ENCODE peak calls at places on chromosomes 16 and 17, in seven cellular contexts. One of them, this sample, is unnamed.

GRCh38 chr16:84716740-84717139 is 16.9 kb downstream of the USP10 start:
- DNase-seq in IMR-90: no peak
- DNase-seq in cardiac muscle cell: no peak
- DNase-seq in PC-3: no peak
- DNase-seq in colonic mucosa: no peak
- DNase-seq in psoas muscle: no peak
- DNase-seq in lower lobe of right lung: no peak
- DNase-seq in this sample: no peak

GRCh38 chr16:19840524-19841110 is 44.0 kb downstream of the GPRC5B start:
- DNase-seq in IMR-90: no peak
- DNase-seq in cardiac muscle cell: no peak
- DNase-seq in PC-3: no peak
- DNase-seq in colonic mucosa: no peak
- DNase-seq in psoas muscle: peak
- DNase-seq in lower lobe of right lung: no peak
- DNase-seq in this sample: no peak

GRCh38 chr16:22232277-22233049 is 26.4 kb downstream of the EEF2K start:
- DNase-seq in IMR-90: peak
- DNase-seq in cardiac muscle cell: no peak
- DNase-seq in PC-3: peak
- DNase-seq in colonic mucosa: peak
- DNase-seq in psoas muscle: no peak
- DNase-seq in lower lobe of right lung: peak
- DNase-seq in this sample: peak

GRCh38 chr17:49829026-49829425 is 18.8 kb downstream of the TAC4 start:
- DNase-seq in IMR-90: no peak
- DNase-seq in cardiac muscle cell: no peak
- DNase-seq in PC-3: no peak
- DNase-seq in colonic mucosa: no peak
- DNase-seq in psoas muscle: no peak
- DNase-seq in lower lobe of right lung: no peak
- DNase-seq in this sample: no peak

GRCh38 chr17:3972281-3972731 is 8.1 kb upstream of the ATP2A3 start:
- DNase-seq in IMR-90: no peak
- DNase-seq in cardiac muscle cell: no peak
- DNase-seq in PC-3: no peak
- DNase-seq in colonic mucosa: no peak
- DNase-seq in psoas muscle: peak
- DNase-seq in lower lobe of right lung: peak
- DNase-seq in this sample: no peak

GRCh38 chr17:63173903-63174302 is 207.9 kb downstream of the TANC2 start:
- DNase-seq in IMR-90: no peak
- DNase-seq in cardiac muscle cell: no peak
- DNase-seq in PC-3: peak
- DNase-seq in colonic mucosa: no peak
- DNase-seq in psoas muscle: no peak
- DNase-seq in lower lobe of right lung: no peak
- DNase-seq in this sample: no peak

GRCh38 chr17:75087558-75088453 is at the start of gene SLC16A5:
- DNase-seq in IMR-90: peak
- DNase-seq in cardiac muscle cell: peak
- DNase-seq in PC-3: no peak
- DNase-seq in colonic mucosa: peak
- DNase-seq in psoas muscle: peak
- DNase-seq in lower lobe of right lung: peak
- DNase-seq in this sample: peak

GRCh38 chr16:86531193-86531550 is 20.8 kb downstream of the FOXF1 start:
- DNase-seq in IMR-90: no peak
- DNase-seq in cardiac muscle cell: peak
- DNase-seq in PC-3: no peak
- DNase-seq in colonic mucosa: peak
- DNase-seq in psoas muscle: no peak
- DNase-seq in lower lobe of right lung: no peak
- DNase-seq in this sample: no peak

GRCh38 chr16:29192329-29193247 is 207.7 kb downstream of the LAT start:
- DNase-seq in IMR-90: no peak
- DNase-seq in cardiac muscle cell: no peak
- DNase-seq in PC-3: no peak
- DNase-seq in colonic mucosa: no peak
- DNase-seq in psoas muscle: no peak
- DNase-seq in lower lobe of right lung: no peak
- DNase-seq in this sample: no peak

GRCh38 chr17:72838068-72838467 is 254.4 kb downstream of the SLC39A11 start:
- DNase-seq in IMR-90: no peak
- DNase-seq in cardiac muscle cell: no peak
- DNase-seq in PC-3: no peak
- DNase-seq in colonic mucosa: no peak
- DNase-seq in psoas muscle: no peak
- DNase-seq in lower lobe of right lung: no peak
- DNase-seq in this sample: no peak

GRCh38 chr17:50169121-50169764 is 3.4 kb downstream of the SGCA start:
- DNase-seq in IMR-90: peak
- DNase-seq in cardiac muscle cell: peak
- DNase-seq in PC-3: peak
- DNase-seq in colonic mucosa: no peak
- DNase-seq in psoas muscle: peak
- DNase-seq in lower lobe of right lung: peak
- DNase-seq in this sample: no peak

GRCh38 chr17:2691069-2691871 is 20.3 kb downstream of the CLUH start:
- DNase-seq in IMR-90: no peak
- DNase-seq in cardiac muscle cell: no peak
- DNase-seq in PC-3: no peak
- DNase-seq in colonic mucosa: peak
- DNase-seq in psoas muscle: no peak
- DNase-seq in lower lobe of right lung: no peak
- DNase-seq in this sample: no peak

GRCh38 chr16:12120331-12120981 is 143.9 kb downstream of the SNX29 start:
- DNase-seq in IMR-90: peak
- DNase-seq in cardiac muscle cell: peak
- DNase-seq in PC-3: no peak
- DNase-seq in colonic mucosa: no peak
- DNase-seq in psoas muscle: no peak
- DNase-seq in lower lobe of right lung: no peak
- DNase-seq in this sample: peak

GRCh38 chr16:371729-372521 is 1.6 kb upstream of the MRPL28 start:
- DNase-seq in IMR-90: no peak
- DNase-seq in cardiac muscle cell: no peak
- DNase-seq in PC-3: no peak
- DNase-seq in colonic mucosa: no peak
- DNase-seq in psoas muscle: no peak
- DNase-seq in lower lobe of right lung: no peak
- DNase-seq in this sample: no peak

DNA sequence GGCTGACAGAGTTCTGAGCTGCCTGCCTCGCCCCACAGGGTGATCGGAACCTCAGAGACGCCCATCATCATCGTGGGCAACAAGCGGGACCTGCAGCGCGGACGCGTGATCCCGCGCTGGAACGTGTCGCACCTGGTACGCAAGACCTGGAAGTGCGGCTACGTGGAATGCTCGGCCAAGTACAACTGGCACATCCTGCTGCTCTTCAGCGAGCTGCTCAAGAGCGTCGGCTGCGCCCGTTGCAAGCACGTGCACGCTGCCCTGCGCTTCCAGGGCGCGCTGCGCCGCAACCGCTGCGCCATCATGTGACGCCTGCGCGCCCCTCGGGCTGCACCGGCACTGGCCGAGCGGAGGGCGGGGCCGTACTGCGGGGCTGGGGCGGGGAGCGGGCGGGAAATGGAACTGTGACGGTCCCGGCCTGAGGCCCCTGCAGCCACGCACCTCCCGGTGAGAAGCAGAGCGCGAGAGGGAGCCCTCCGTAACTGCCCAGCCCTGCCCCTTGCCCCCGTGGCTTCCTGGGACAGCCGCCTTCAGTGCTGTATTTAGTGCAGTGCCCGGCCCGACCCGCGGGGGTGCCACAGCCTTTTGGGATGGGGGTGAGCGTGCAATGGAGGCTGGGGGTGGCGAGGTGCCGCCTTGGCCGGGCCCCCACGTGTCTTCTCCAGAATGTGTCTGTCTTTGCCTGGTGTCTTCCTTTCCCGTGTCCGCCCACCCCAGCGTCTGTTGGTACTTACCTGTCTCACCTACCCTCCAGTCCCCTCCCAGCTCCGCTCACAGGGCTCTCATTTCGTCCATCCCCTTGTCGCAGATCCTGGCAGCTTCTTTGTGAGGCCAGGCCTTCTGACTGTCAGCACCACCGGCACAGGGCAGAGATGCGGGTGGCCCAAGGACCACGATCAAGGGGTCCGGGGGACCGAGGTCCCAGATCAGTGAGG is 9.8 kb downstream of the RASL10B start:
- DNase-seq in IMR-90: no peak
- DNase-seq in cardiac muscle cell: peak
- DNase-seq in PC-3: no peak
- DNase-seq in colonic mucosa: no peak
- DNase-seq in psoas muscle: no peak
- DNase-seq in lower lobe of right lung: no peak
- DNase-seq in this sample: no peak
- TF ChIP-seq CTCF in IMR-90: no peak
- TF ChIP-seq CTCF in cardiac muscle cell: no peak
- TF ChIP-seq CTCF in PC-3: no peak
- TF ChIP-seq CTCF in colonic mucosa: no peak
- TF ChIP-seq CTCF in psoas muscle: no peak
- TF ChIP-seq CTCF in lower lobe of right lung: peak
- TF ChIP-seq CTCF in this sample: peak

DNA sequence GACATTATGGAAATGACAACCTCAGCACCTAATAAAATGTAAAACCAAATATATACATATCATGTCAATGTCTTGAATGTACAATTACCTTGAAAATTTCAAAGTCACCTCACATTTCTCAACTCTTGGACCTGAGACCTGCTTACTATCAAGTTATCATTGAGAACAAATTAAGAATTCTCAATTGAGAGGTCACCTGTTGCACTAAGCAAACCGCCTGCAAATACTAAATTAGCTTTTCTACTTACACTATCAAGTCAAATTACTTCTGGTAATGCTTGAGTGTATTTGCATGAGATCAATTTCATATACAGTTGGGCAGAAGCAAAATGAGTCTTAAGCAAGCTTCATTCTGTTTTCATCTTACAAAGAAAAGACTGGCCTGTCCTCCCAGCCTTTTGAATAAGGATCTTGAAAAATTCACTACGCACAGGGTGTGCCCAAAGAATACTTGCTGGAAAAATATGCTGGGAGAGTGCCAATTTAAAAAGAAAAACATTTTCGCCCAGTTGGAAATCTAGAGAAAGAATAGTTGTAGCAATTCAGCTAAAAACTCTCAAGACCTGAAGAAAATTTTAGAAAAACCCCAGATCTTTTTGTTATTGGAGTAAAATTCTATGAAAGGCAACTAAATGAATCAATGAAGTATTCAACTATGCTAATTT is 35.7 kb downstream of the KANSL1 start:
- DNase-seq in IMR-90: peak
- DNase-seq in cardiac muscle cell: peak
- DNase-seq in PC-3: no peak
- DNase-seq in colonic mucosa: no peak
- DNase-seq in psoas muscle: no peak
- DNase-seq in lower lobe of right lung: no peak
- DNase-seq in this sample: peak
- H3K27ac ChIP-seq in IMR-90: no peak
- H3K27ac ChIP-seq in cardiac muscle cell: peak
- H3K27ac ChIP-seq in PC-3: no peak
- H3K27ac ChIP-seq in colonic mucosa: peak
- H3K27ac ChIP-seq in psoas muscle: peak
- H3K27ac ChIP-seq in lower lobe of right lung: peak
- H3K27ac ChIP-seq in this sample: no peak

GRCh38 chr17:48356866-48357265 is 73.1 kb downstream of the SKAP1 start:
- DNase-seq in IMR-90: no peak
- DNase-seq in cardiac muscle cell: no peak
- DNase-seq in PC-3: no peak
- DNase-seq in colonic mucosa: no peak
- DNase-seq in psoas muscle: no peak
- DNase-seq in lower lobe of right lung: no peak
- DNase-seq in this sample: no peak
- TF ChIP-seq CTCF in IMR-90: no peak
- TF ChIP-seq CTCF in cardiac muscle cell: no peak
- TF ChIP-seq CTCF in PC-3: no peak
- TF ChIP-seq CTCF in colonic mucosa: no peak
- TF ChIP-seq CTCF in psoas muscle: no peak
- TF ChIP-seq CTCF in lower lobe of right lung: no peak
- TF ChIP-seq CTCF in this sample: no peak

GRCh38 chr16:78507576-78507975 is 408.1 kb downstream of the WWOX start:
- DNase-seq in IMR-90: no peak
- DNase-seq in cardiac muscle cell: no peak
- DNase-seq in PC-3: no peak
- DNase-seq in colonic mucosa: no peak
- DNase-seq in psoas muscle: no peak
- DNase-seq in lower lobe of right lung: no peak
- DNase-seq in this sample: no peak

GRCh38 chr16:78503501-78504110 is 404.2 kb downstream of the WWOX start:
- DNase-seq in IMR-90: peak
- DNase-seq in cardiac muscle cell: peak
- DNase-seq in PC-3: peak
- DNase-seq in colonic mucosa: peak
- DNase-seq in psoas muscle: no peak
- DNase-seq in lower lobe of right lung: no peak
- DNase-seq in this sample: peak

GRCh38 chr16:78506372-78507193 is 407.1 kb downstream of the WWOX start:
- DNase-seq in IMR-90: no peak
- DNase-seq in cardiac muscle cell: no peak
- DNase-seq in PC-3: no peak
- DNase-seq in colonic mucosa: no peak
- DNase-seq in psoas muscle: no peak
- DNase-seq in lower lobe of right lung: no peak
- DNase-seq in this sample: no peak

GRCh38 chr16:78504391-78504945 is 405.0 kb downstream of the WWOX start:
- DNase-seq in IMR-90: no peak
- DNase-seq in cardiac muscle cell: peak
- DNase-seq in PC-3: no peak
- DNase-seq in colonic mucosa: peak
- DNase-seq in psoas muscle: peak
- DNase-seq in lower lobe of right lung: no peak
- DNase-seq in this sample: no peak

DNA sequence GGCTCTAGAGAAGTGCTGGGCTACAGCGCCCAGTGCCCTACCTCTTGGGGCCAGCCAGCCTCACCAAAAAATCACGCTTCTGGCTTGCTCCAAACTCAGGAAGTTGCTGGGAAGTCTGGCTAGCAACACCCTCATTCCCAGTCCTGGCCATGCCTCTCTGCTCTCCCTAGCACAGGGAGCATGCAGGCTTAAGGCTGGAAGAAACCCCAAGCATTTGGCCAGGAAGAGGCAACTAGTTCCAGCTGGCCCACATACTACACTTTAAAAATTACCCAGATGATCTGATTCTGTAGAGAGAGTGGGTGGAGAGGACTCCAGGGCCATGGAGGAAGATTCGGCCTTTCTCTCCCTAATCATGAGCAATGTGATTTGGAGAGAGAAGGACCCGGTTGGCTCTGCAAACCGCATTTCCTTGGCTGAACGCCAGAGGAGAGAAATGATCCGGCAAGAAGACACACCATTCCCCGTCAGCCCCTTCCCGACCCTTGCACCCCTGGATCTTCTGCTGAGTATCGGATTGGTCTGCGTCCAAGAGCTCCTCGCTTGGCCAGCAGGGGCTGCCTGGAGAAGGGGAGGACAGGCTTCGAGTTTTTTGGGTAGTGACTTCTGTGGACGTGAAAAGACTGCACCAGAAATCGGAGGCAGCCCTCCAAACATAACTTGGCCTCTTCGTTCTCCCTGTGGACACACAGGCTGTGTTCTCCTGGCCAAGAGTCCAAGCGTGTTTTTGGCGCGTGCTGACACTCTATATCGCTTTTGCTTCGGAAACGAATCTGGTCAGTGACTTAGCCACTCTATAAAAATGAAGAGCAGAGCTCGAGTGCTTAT is 406.3 kb downstream of the WWOX start:
- DNase-seq in IMR-90: no peak
- DNase-seq in cardiac muscle cell: peak
- DNase-seq in PC-3: no peak
- DNase-seq in colonic mucosa: peak
- DNase-seq in psoas muscle: peak
- DNase-seq in lower lobe of right lung: peak
- DNase-seq in this sample: peak
- H3K27ac ChIP-seq in IMR-90: no peak
- H3K27ac ChIP-seq in cardiac muscle cell: no peak
- H3K27ac ChIP-seq in PC-3: no peak
- H3K27ac ChIP-seq in colonic mucosa: peak
- H3K27ac ChIP-seq in psoas muscle: peak
- H3K27ac ChIP-seq in lower lobe of right lung: peak
- H3K27ac ChIP-seq in this sample: no peak

This sample was measured in brain microvascular endothelial cell.